ENCODE peak calls at places on chromosomes 4 and X, in seven cellular contexts. B is AG04450; S is naive thymus-derived CD8-positive, alpha-beta T cell; F is activated T-helper 1 cell treated with anti-CD3 and anti-CD28 coated beads, Interleukin-12 subunit alpha, Interleukin-12 subunit beta, Interleukin-2, Interleukin-4 antibody, amounts not matched to agents 30 ng/mL and 10 ng/mL and 1 ng/mL, durations not matched to agents 14 hours and 24 hours and 36 hours; U is foreskin fibroblast; H is endothelial cell of umbilical vein; Y is T-helper 1 cell. K is an unnamed sample.
A peak's percentile ranks its signal among the peaks of the same experiment; 100 is the strongest.

GRCh38 chrX:53682885-53683555 is 3.5 kb downstream of the HUWE1 start:
- DNase-seq in H (peak; percentile 57), F (peak; percentile 24), B (no peak), Y (peak; percentile 18), S (peak; percentile 21), U (peak; percentile 52), K (no peak)

GRCh38 chr4:178671766-178672165 is 1229.5 kb upstream of the AGA start:
- DNase-seq in Y (no peak), B (no peak), S (no peak), H (no peak), U (no peak), F (no peak), K (no peak)

GRCh38 chr4:165813606-165814005 is 59.4 kb upstream of the TLL1 start:
- DNase-seq in U (no peak), Y (no peak), H (no peak), S (no peak), F (no peak), B (no peak), K (no peak)

GRCh38 chrX:1661048-1661921 is 46.4 kb downstream of the ASMT start:
- DNase-seq in Y (peak; percentile 83), B (no peak), S (peak; percentile 89), H (no peak), U (no peak), F (peak; percentile 80), K (peak; percentile 28)

GRCh38 chrX:64447207-64447606 is 52.0 kb upstream of the MTMR8 start:
- DNase-seq in H (no peak), F (no peak), B (no peak), U (no peak), Y (no peak), S (no peak), K (no peak)

GRCh38 chr4:171117457-171117856 is 695.7 kb upstream of the GALNTL6 start:
- DNase-seq in Y (no peak), B (no peak), H (no peak), S (no peak), U (no peak), F (no peak), K (no peak)

GRCh38 chr4:136873555-136873954 is 658.7 kb downstream of the PCDH18 start:
- DNase-seq in H (no peak), S (no peak), U (no peak), F (no peak), B (no peak), Y (no peak), K (no peak)

GRCh38 chr4:1552451-1552850 is 131.7 kb downstream of the FAM53A start:
- DNase-seq in F (no peak), U (no peak), Y (no peak), B (no peak), H (no peak), S (no peak), K (no peak)

GRCh38 chr4:138972956-138973819 is 42.4 kb upstream of the NOCT start:
- DNase-seq in B (no peak), S (no peak), U (peak; percentile 16), Y (no peak), H (no peak), F (no peak), K (no peak)

GRCh38 chr4:100695039-100695654 is 177.3 kb upstream of the EMCN start:
- DNase-seq in S (no peak), F (no peak), H (peak; percentile 95), B (no peak), U (no peak), Y (no peak), K (no peak)

GRCh38 chr4:52107336-52107735 is 56.2 kb downstream of the SPATA18 start:
- DNase-seq in U (peak; percentile 77), S (no peak), Y (no peak), F (no peak), B (no peak), H (no peak), K (no peak)

GRCh38 chr4:10546-10870 is 42.6 kb upstream of the ZNF595 start:
- DNase-seq in Y (no peak), S (no peak), B (no peak), U (no peak), F (no peak), H (no peak), K (no peak)

GRCh38 chr4:113289736-113290135 is 240.3 kb downstream of the ANK2 start:
- DNase-seq in Y (no peak), H (no peak), S (no peak), F (no peak), B (no peak), U (peak; percentile 19), K (no peak)

GRCh38 chr4:3041192-3042142 is 32.9 kb downstream of the HTT-AS start:
- DNase-seq in F (peak; percentile 35), U (peak; percentile 81), H (peak; percentile 44), Y (no peak), B (no peak), S (peak; percentile 27), K (no peak)

GRCh38 chr4:121788896-121789295 is 12.2 kb upstream of the EXOSC9 start:
- DNase-seq in U (no peak), B (no peak), Y (no peak), F (no peak), S (no peak), H (no peak), K (no peak)

GRCh38 chrX:23661671-23662070 is 5.6 kb upstream of the PRDX4 start:
- DNase-seq in Y (no peak), B (peak; percentile 8), U (no peak), F (no peak), S (no peak), H (no peak), K (no peak)

GRCh38 chr4:8098506-8098905 is 60.1 kb downstream of the ABLIM2 start:
- DNase-seq in S (no peak), B (no peak), Y (no peak), U (no peak), F (no peak), H (no peak), K (no peak)

GRCh38 chrX:39969099-39969825 is 128.5 kb downstream of the BCOR start:
- DNase-seq in B (no peak), F (peak; percentile 2), H (peak; percentile 33), S (peak; percentile 32), U (no peak), Y (no peak), K (no peak)

GRCh38 chr4:22338806-22339205 is 177.1 kb downstream of the ADGRA3 start:
- DNase-seq in Y (no peak), F (no peak), H (no peak), U (no peak), B (no peak), S (no peak), K (no peak)

GRCh38 chr4:174154455-174154854 is 129.0 kb downstream of the FBXO8 start:
- DNase-seq in Y (no peak), H (peak; percentile 4), S (no peak), U (peak; percentile 90), F (no peak), B (peak; percentile 13), K (no peak)

GRCh38 chr4:8772499-8773123 is 99.0 kb downstream of the HMX1 start:
- DNase-seq in B (no peak), H (no peak), Y (no peak), S (no peak), U (no peak), F (no peak), K (no peak)

GRCh38 chrX:27085346-27085745 is 377.8 kb downstream of the PPP4R3C start:
- DNase-seq in Y (no peak), U (no peak), S (no peak), H (peak; percentile 3), B (no peak), F (no peak), K (no peak)

GRCh38 chr4:121316091-121316490 is 64.7 kb downstream of the QRFPR start:
- DNase-seq in Y (no peak), F (no peak), B (no peak), H (no peak), U (no peak), S (no peak), K (no peak)

GRCh38 chrX:101415180-101416130 is 7.4 kb downstream of the HNRNPH2 start:
- DNase-seq in H (peak; percentile 78), S (peak; percentile 72), U (peak; percentile 78), B (peak; percentile 63), F (peak; percentile 17), Y (peak; percentile 18), K (peak; percentile 4)

GRCh38 chr4:73853246-73853704 is at the start of gene PF4V1:
- DNase-seq in S (no peak), F (no peak), B (no peak), U (peak; percentile 60), Y (no peak), H (peak; percentile 13), K (no peak)

GRCh38 chr4:124437853-124438495 is 274.6 kb downstream of the ANKRD50 start:
- DNase-seq in Y (no peak), F (no peak), S (no peak), B (no peak), U (no peak), H (peak; percentile 47), K (no peak)

GRCh38 chr4:92241094-92241493 is 62.7 kb upstream of the GRID2 start:
- DNase-seq in Y (no peak), H (no peak), U (no peak), B (no peak), S (no peak), F (no peak), K (no peak)

GRCh38 chr4:36385951-36386561 is 104.6 kb downstream of the DTHD1 start:
- DNase-seq in H (no peak), U (no peak), Y (peak; percentile 14), F (peak; percentile 40), B (no peak), S (peak; percentile 84), K (no peak)

GRCh38 chrX:85897376-85898110 is 149.8 kb downstream of the CHM start:
- DNase-seq in B (no peak), Y (no peak), U (no peak), F (no peak), H (no peak), S (no peak), K (no peak)

GRCh38 chrX:44234116-44234515 is 109.4 kb downstream of the EFHC2 start:
- DNase-seq in B (no peak), F (no peak), H (no peak), U (no peak), S (no peak), Y (no peak), K (no peak)

GRCh38 chr4:166092797-166093196 is 219.8 kb downstream of the TLL1 start:
- DNase-seq in Y (no peak), U (no peak), B (no peak), S (no peak), F (no peak), H (no peak), K (no peak)

GRCh38 chr4:153413827-153414226 is 52.3 kb upstream of the TMEM131L start:
- DNase-seq in S (no peak), Y (no peak), B (no peak), H (no peak), F (no peak), U (no peak), K (no peak)

GRCh38 chr4:143251781-143252180 is 67.1 kb downstream of the USP38 start:
- DNase-seq in U (peak; percentile 43), S (no peak), B (peak; percentile 15), H (no peak), F (no peak), Y (no peak), K (no peak)

GRCh38 chr4:120850048-120850599 is 72.4 kb downstream of the PRDM5 start:
- DNase-seq in U (peak; percentile 77), Y (no peak), S (no peak), H (peak; percentile 16), B (no peak), F (no peak), K (no peak)

GRCh38 chrX:41029332-41029731 is 55.9 kb upstream of the USP9X start:
- DNase-seq in H (no peak), F (no peak), U (no peak), Y (no peak), S (no peak), B (no peak), K (no peak)

GRCh38 chrX:106874075-106874474 is 29.1 kb downstream of the RIPPLY1 start:
- DNase-seq in Y (no peak), B (no peak), S (peak; percentile 32), F (no peak), H (peak; percentile 35), U (peak; percentile 45), K (no peak)